ENCODE peak calls at places on chromosomes 2 and 18, in seven cellular contexts. N is H1, Q is K562, T is HepG2, B is HCT116, I is SK-N-SH, O is GM12878. A is an unnamed sample.

GRCh38 chr2:233062946-233063268 is 2.8 kb downstream of the INPP5D start:
- DNase-seq in N (no peak), Q (no peak), T (no peak), B (no peak), I (no peak), O (no peak), A (no peak)

GRCh38 chr2:1750935-1751767 is 6.8 kb upstream of the PXDN start:
- DNase-seq in N (peak), Q (peak), T (peak), B (peak), I (peak), O (no peak), A (peak)

GRCh38 chr18:45997689-45998088 is 30.6 kb upstream of the EPG5 start:
- DNase-seq in N (no peak), Q (no peak), T (no peak), B (no peak), I (no peak), O (no peak), A (no peak)

GRCh38 chr18:3605562-3606443 is 155.8 kb downstream of the TGIF1 start:
- DNase-seq in N (no peak), Q (peak), T (no peak), B (no peak), I (no peak), O (no peak), A (no peak)

GRCh38 chr2:50606860-50607259 is 425.1 kb downstream of the NRXN1 start:
- DNase-seq in N (no peak), Q (no peak), T (no peak), B (no peak), I (peak), O (no peak), A (no peak)

GRCh38 chr2:215664847-215665525 is 229.1 kb upstream of the FN1 start:
- DNase-seq in N (no peak), Q (no peak), T (peak), B (peak), I (no peak), O (peak), A (no peak)

GRCh38 chr2:113010088-113010487 is 4.8 kb downstream of the IL36A start:
- DNase-seq in N (no peak), Q (no peak), T (no peak), B (no peak), I (no peak), O (no peak), A (no peak)

GRCh38 chr2:144115892-144116291 is 404.0 kb downstream of the ZEB2 start:
- DNase-seq in N (no peak), Q (no peak), T (no peak), B (no peak), I (no peak), O (no peak), A (no peak)

GRCh38 chr18:1002653-1003178 is 98.0 kb downstream of the ADCYAP1 start:
- DNase-seq in N (no peak), Q (no peak), T (no peak), B (no peak), I (no peak), O (no peak), A (no peak)

GRCh38 chr2:207951734-207952480 is 73.4 kb downstream of the PLEKHM3 start:
- DNase-seq in N (no peak), Q (no peak), T (no peak), B (no peak), I (no peak), O (no peak), A (no peak)

GRCh38 chr2:200308421-200309295 is 2.2 kb downstream of the SPATS2L start:
- DNase-seq in N (no peak), Q (no peak), T (no peak), B (no peak), I (no peak), O (no peak), A (no peak)

GRCh38 chr2:108384662-108385393 is 7.1 kb downstream of the SULT1C4 start:
- DNase-seq in N (no peak), Q (no peak), T (no peak), B (no peak), I (no peak), O (no peak), A (no peak)

GRCh38 chr2:95344656-95345055 is 47.5 kb downstream of the KCNIP3 start:
- DNase-seq in N (no peak), Q (no peak), T (no peak), B (no peak), I (no peak), O (no peak), A (no peak)

GRCh38 chr2:96147593-96148201 is 2.5 kb upstream of the DUSP2 start:
- DNase-seq in N (no peak), Q (no peak), T (no peak), B (no peak), I (peak), O (no peak), A (no peak)

GRCh38 chr2:183093857-183094657 is 15.5 kb downstream of the DUSP19 start:
- DNase-seq in N (no peak), Q (no peak), T (no peak), B (no peak), I (no peak), O (peak), A (no peak)

GRCh38 chr2:33425660-33426059 is 50.8 kb upstream of the RASGRP3 start:
- DNase-seq in N (no peak), Q (no peak), T (no peak), B (no peak), I (no peak), O (no peak), A (no peak)

GRCh38 chr2:161983896-161984295 is 90.1 kb downstream of the DPP4 start:
- DNase-seq in N (no peak), Q (no peak), T (no peak), B (no peak), I (no peak), O (no peak), A (no peak)

GRCh38 chr2:171763602-171764001 is 76.3 kb downstream of the DYNC1I2 start:
- DNase-seq in N (no peak), Q (no peak), T (peak), B (no peak), I (no peak), O (no peak), A (no peak)

GRCh38 chr2:157628282-157628531 is 457 bp downstream of the ACVR1C start:
- DNase-seq in N (no peak), Q (no peak), T (no peak), B (no peak), I (no peak), O (no peak), A (no peak)

GRCh38 chr2:109356251-109357035 is 227.4 kb downstream of the SH3RF3 start:
- DNase-seq in N (no peak), Q (no peak), T (no peak), B (no peak), I (no peak), O (no peak), A (no peak)

GRCh38 chr2:16396986-16397385 is 268.6 kb downstream of the CYRIA start:
- DNase-seq in N (no peak), Q (no peak), T (no peak), B (no peak), I (no peak), O (no peak), A (no peak)

GRCh38 chr2:176161817-176162626 is 4.9 kb downstream of the HOXD3 start:
- DNase-seq in N (no peak), Q (no peak), T (no peak), B (no peak), I (no peak), O (no peak), A (no peak)

GRCh38 chr2:204250692-204251091 is 294.6 kb upstream of the PARD3B start:
- DNase-seq in N (no peak), Q (no peak), T (no peak), B (no peak), I (no peak), O (no peak), A (no peak)

GRCh38 chr18:75251466-75251865 is 40.9 kb downstream of the TSHZ1 start:
- DNase-seq in N (no peak), Q (no peak), T (no peak), B (no peak), I (no peak), O (no peak), A (no peak)

GRCh38 chr18:56284319-56284718 is 354.1 kb downstream of the TXNL1 start:
- DNase-seq in N (no peak), Q (no peak), T (no peak), B (no peak), I (no peak), O (no peak), A (no peak)

GRCh38 chr2:137964066-137964858 is at the start of gene HNMT:
- DNase-seq in N (peak), Q (peak), T (peak), B (no peak), I (peak), O (no peak), A (peak)

GRCh38 chr2:147133273-147133901 is 711.4 kb upstream of the ACVR2A start:
- DNase-seq in N (no peak), Q (no peak), T (no peak), B (no peak), I (no peak), O (no peak), A (no peak)

GRCh38 chr2:236915726-236916125 is 170.0 kb upstream of the COPS8 start:
- DNase-seq in N (no peak), Q (no peak), T (no peak), B (no peak), I (no peak), O (no peak), A (no peak)

GRCh38 chr2:171703574-171704347 is 16.5 kb downstream of the DYNC1I2 start:
- DNase-seq in N (no peak), Q (peak), T (peak), B (peak), I (peak), O (no peak), A (peak)

GRCh38 chr2:86368181-86368824 is 30.9 kb upstream of the REEP1 start:
- DNase-seq in N (peak), Q (peak), T (peak), B (peak), I (peak), O (no peak), A (no peak)

GRCh38 chr18:11955299-11956029 is 25.8 kb upstream of the IMPA2 start:
- DNase-seq in N (no peak), Q (peak), T (peak), B (no peak), I (no peak), O (no peak), A (no peak)

GRCh38 chr2:45771251-45771650 is 119.8 kb downstream of the PRKCE start:
- DNase-seq in N (no peak), Q (no peak), T (no peak), B (no peak), I (peak), O (no peak), A (no peak)

GRCh38 chr2:238239872-238240760 is at the start of gene HES6:
- DNase-seq in N (peak), Q (peak), T (peak), B (peak), I (peak), O (no peak), A (peak)

GRCh38 chr2:231613655-231614558 is 21.2 kb downstream of the TEX44 start:
- DNase-seq in N (peak), Q (peak), T (peak), B (peak), I (peak), O (peak), A (peak)

GRCh38 chr2:97732436-97733340 is 19.3 kb downstream of the ZAP70 start:
- DNase-seq in N (no peak), Q (no peak), T (no peak), B (no peak), I (no peak), O (no peak), A (no peak)

GRCh38 chr2:16656784-16657391 is 8.7 kb downstream of the CYRIA start:
- DNase-seq in N (no peak), Q (no peak), T (no peak), B (no peak), I (no peak), O (peak), A (no peak)

GRCh38 chr2:109401370-109401769 is 212.4 kb downstream of the SEPTIN10 start:
- DNase-seq in N (no peak), Q (no peak), T (no peak), B (no peak), I (no peak), O (no peak), A (no peak)

GRCh38 chr2:71607490-71607889 is 154.1 kb downstream of the DYSF start:
- DNase-seq in N (peak), Q (no peak), T (no peak), B (no peak), I (peak), O (no peak), A (no peak)

GRCh38 chr18:22432672-22433137 is 15.0 kb upstream of the CTAGE1 start:
- DNase-seq in N (no peak), Q (peak), T (no peak), B (peak), I (no peak), O (no peak), A (no peak)

GRCh38 chr18:77482190-77482928 is 232.7 kb downstream of the GALR1 start:
- DNase-seq in N (no peak), Q (no peak), T (no peak), B (no peak), I (no peak), O (no peak), A (no peak)

GRCh38 chr2:221381928-221382488 is 190.1 kb downstream of the EPHA4 start:
- DNase-seq in N (no peak), Q (no peak), T (no peak), B (no peak), I (no peak), O (no peak), A (no peak)

GRCh38 chr2:221389421-221389820 is 182.7 kb downstream of the EPHA4 start:
- DNase-seq in N (no peak), Q (no peak), T (no peak), B (no peak), I (no peak), O (no peak), A (no peak)

GRCh38 chr2:221389909-221390308 is 182.2 kb downstream of the EPHA4 start:
- DNase-seq in N (no peak), Q (no peak), T (no peak), B (no peak), I (no peak), O (no peak), A (no peak)

GRCh38 chr2:221388891-221389290 is 183.2 kb downstream of the EPHA4 start:
- DNase-seq in N (no peak), Q (no peak), T (no peak), B (no peak), I (no peak), O (no peak), A (no peak)

DNA sequence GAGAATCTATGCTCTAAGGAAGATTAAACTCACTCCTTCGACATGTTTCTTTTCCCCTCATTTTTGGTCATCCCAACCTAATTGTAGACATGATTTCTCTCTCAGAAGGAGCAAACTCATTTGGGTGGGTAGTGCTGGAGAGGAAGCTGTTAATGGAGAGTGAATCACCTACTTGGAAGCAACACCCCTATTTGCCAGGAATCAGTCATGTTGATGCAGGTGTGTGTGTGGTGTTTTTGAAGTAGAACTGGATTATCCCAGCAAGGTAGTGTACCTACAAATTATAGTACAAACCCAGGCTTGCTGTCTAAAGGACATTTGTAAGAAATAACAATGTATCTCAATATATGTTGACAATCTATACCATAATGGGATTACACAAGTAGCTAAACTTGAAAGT is 186.4 kb downstream of the EPHA4 start:
- DNase-seq in N (no peak), Q (no peak), T (no peak), B (no peak), I (no peak), O (no peak), A (no peak)
- TF ChIP-seq JUND in N (no peak), Q (no peak), T (no peak), B (no peak), I (no peak), O (no peak), A (no peak)

DNA sequence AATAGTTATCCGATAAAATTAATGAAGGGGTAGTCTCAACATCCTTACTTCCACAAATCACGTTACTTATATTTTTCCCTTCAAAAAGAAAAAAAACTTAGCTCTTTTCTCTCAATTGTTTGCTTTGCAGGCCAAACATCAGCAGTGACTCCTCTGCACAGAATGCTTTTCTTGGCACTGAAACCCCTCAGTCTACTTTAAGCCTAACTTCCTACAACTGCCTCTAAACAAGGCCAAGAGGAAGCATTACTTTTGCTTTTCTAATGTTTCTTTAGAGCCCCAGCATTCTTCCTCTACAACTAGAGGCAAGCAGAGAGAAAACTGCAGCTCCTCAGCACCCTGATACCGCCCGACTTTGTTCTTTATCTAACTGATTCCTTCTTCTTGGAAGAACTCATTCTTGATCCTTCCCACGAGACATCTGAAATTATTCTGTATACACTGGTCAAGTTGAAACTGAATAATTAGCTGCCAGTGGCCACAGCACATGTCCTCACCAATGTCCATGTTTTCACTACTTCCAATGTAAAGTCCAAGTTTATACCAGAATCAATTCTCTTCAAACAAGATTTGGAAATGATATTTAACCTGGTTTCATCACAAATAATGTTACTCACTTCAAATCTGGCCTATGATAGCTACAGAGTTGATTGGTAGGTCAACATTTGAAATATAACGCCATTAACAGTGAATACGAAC is 55.3 kb downstream of the DTNB start:
- DNase-seq in N (no peak), Q (no peak), T (peak), B (no peak), I (no peak), O (no peak), A (no peak)
- TF ChIP-seq JUND in N (no peak), Q (no peak), T (no peak), B (no peak), I (peak), O (no peak), A (no peak)

DNA sequence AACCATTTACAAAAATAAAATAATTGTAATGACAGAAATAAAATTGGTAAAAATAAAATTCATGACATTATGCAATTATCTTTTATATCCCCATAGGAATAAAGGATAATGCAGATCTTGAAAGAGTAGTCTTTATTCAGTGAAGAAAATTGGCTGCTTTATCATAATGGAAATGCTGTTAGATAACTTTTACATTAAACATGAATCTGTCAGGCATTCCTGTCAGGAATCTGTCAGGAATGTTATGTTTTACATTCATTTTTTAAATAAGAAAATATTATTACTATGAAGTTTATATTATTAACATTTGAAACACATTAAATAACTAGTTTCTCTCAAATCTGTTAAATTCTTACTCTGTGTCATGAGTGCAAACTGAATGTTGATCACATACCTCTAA is 1024.7 kb upstream of the TMEFF2 start:
- DNase-seq in N (no peak), Q (no peak), T (no peak), B (no peak), I (no peak), O (no peak), A (no peak)
- TF ChIP-seq JUND in N (no peak), Q (no peak), T (no peak), B (no peak), I (no peak), O (no peak), A (no peak)

DNA sequence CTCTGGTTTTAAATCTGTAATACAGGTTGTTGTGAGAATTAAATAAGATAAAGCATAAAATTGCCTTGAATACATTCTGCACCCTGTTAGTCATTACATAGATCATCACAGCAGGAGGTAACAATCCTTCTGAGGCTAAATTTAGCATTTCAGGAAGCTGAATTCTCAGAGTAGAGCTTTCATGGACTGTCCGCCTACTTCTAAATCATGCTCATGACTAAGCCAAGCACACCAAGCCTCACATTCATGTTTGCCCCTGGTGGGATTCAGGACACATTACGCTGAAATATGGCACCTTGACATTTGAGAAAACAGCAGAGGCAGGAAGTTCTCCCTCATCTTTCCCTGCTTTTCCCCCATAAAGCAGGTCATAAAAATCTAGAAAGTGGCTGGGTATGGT is 16.6 kb upstream of the PIK3C3 start:
- DNase-seq in N (no peak), Q (no peak), T (no peak), B (no peak), I (no peak), O (no peak), A (no peak)
- TF ChIP-seq JUND in N (no peak), Q (no peak), T (no peak), B (no peak), I (peak), O (no peak), A (no peak)

GRCh38 chr2:181745796-181746540 is 65.7 kb upstream of the NEUROD1 start:
- DNase-seq in N (no peak), Q (no peak), T (no peak), B (no peak), I (no peak), O (no peak), A (no peak)
- TF ChIP-seq JUND in N (no peak), Q (no peak), T (no peak), B (no peak), I (no peak), O (no peak), A (no peak)

DNA sequence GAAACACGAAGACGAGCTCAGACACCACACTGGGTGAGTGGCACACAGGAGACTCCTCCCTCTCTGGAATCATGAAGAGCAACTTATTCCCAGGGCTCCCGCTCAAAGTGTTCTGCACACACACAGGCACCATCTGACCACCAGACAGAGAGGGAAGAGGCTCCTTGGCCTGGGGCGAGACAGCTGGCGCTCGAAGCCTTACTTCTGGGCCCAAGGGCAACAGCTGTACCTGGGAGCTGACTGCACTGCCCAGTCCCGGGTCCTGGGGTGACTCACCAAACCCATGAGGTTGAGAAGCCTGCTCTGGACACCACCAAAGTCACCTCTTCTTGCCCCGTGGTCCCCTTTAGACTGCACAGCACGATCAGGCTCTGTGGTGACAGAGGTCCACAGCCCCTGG is 42.4 kb downstream of the ADCY3 start:
- DNase-seq in N (no peak), Q (no peak), T (no peak), B (no peak), I (no peak), O (no peak), A (no peak)
- TF ChIP-seq JUND in N (no peak), Q (no peak), T (no peak), B (no peak), I (no peak), O (no peak), A (no peak)

A was measured in T47D.